ENCODE peak calls at places on chromosomes 6 and 20, in nine cellular contexts. S is A549, L is pancreas, A is left ventricle myocardium inferior, O is fibroblast of lung, R is foreskin fibroblast, B is cardiac fibroblast, Y is AG09309, U is stomach. G is an unnamed sample.

GRCh38 chr6:144528605-144529425 is 243.7 kb downstream of the UTRN start:
- DNase-seq in A (no peak), S (no peak), R (peak), B (peak), Y (no peak), L (no peak), O (no peak), U (no peak), G (no peak)

GRCh38 chr6:15658345-15658744 is 4.5 kb downstream of the DTNBP1 start:
- DNase-seq in L (no peak), A (no peak), R (no peak), B (no peak), U (no peak), S (no peak), Y (no peak), O (no peak), G (no peak)

GRCh38 chr6:40755749-40756452 is 168.7 kb upstream of the LRFN2 start:
- DNase-seq in L (no peak), B (no peak), U (no peak), O (no peak), S (no peak), A (no peak), R (no peak), Y (no peak), G (no peak)

GRCh38 chr6:35687658-35688604 is 784 bp downstream of the FKBP5 start:
- DNase-seq in U (peak), O (peak), R (peak), A (peak), B (peak), S (peak), Y (no peak), L (peak), G (no peak)

GRCh38 chr6:165658395-165659058 is 4.5 kb downstream of the PDE10A start:
- DNase-seq in L (no peak), A (no peak), O (no peak), B (no peak), Y (no peak), R (no peak), U (peak), S (no peak), G (no peak)

GRCh38 chr6:90249458-90249857 is 47.2 kb downstream of the BACH2 start:
- DNase-seq in B (no peak), U (no peak), R (no peak), A (no peak), O (no peak), Y (no peak), S (no peak), L (no peak), G (no peak)

GRCh38 chr20:33477386-33478234 is 12.3 kb upstream of the CBFA2T2 start:
- DNase-seq in L (no peak), S (no peak), O (no peak), A (no peak), Y (no peak), U (peak), R (no peak), B (no peak), G (no peak)

GRCh38 chr20:59903631-59904030 is 29.8 kb downstream of the SYCP2 start:
- DNase-seq in R (peak), B (no peak), L (no peak), O (peak), S (no peak), A (no peak), U (no peak), Y (no peak), G (no peak)

GRCh38 chr6:12414096-12414675 is 124.0 kb downstream of the EDN1 start:
- DNase-seq in B (no peak), R (no peak), A (no peak), L (no peak), O (no peak), Y (no peak), S (no peak), U (no peak), G (no peak)

GRCh38 chr20:62087632-62088031 is 22.0 kb upstream of the TAF4 start:
- DNase-seq in O (no peak), Y (no peak), B (no peak), U (no peak), A (no peak), R (no peak), L (no peak), S (no peak), G (no peak)

GRCh38 chr20:64041040-64041780 is 5.2 kb downstream of the C20orf204 start:
- DNase-seq in L (peak), S (no peak), R (peak), Y (no peak), B (no peak), U (no peak), O (no peak), A (no peak), G (no peak)

GRCh38 chr6:148218542-148219258 is 123.9 kb upstream of the SASH1 start:
- DNase-seq in A (peak), Y (no peak), L (no peak), R (peak), S (no peak), U (no peak), O (no peak), B (no peak), G (no peak)

GRCh38 chr6:2171728-2172127 is 73.7 kb downstream of the GMDS start:
- DNase-seq in A (no peak), S (no peak), O (no peak), U (no peak), L (no peak), Y (no peak), R (no peak), B (peak), G (no peak)

GRCh38 chr6:157650261-157650640 is 172.8 kb upstream of the SNX9 start:
- DNase-seq in B (no peak), L (peak), S (no peak), Y (no peak), O (no peak), U (no peak), R (no peak), A (peak), G (no peak)

GRCh38 chr20:37936041-37936440 is 33.1 kb downstream of the VSTM2L start:
- DNase-seq in L (peak), A (no peak), B (no peak), Y (no peak), S (no peak), R (no peak), O (no peak), U (no peak), G (no peak)

GRCh38 chr6:88982720-88983119 is 19.3 kb upstream of the RNGTT start:
- DNase-seq in U (peak), L (no peak), R (peak), S (peak), O (peak), B (peak), Y (peak), A (no peak), G (peak)

GRCh38 chr6:26233608-26234420 is 131.2 kb upstream of the BTN3A2 start:
- DNase-seq in U (peak), L (peak), O (peak), B (peak), R (peak), A (no peak), Y (no peak), S (no peak), G (no peak)

GRCh38 chr6:8180327-8181161 is 78.2 kb upstream of the EEF1E1 start:
- DNase-seq in A (no peak), R (peak), O (peak), U (no peak), L (no peak), S (no peak), B (peak), Y (peak), G (peak)

GRCh38 chr20:58889334-58890072 is 37.0 kb downstream of the GNAS start:
- DNase-seq in O (peak), B (no peak), L (peak), S (no peak), A (no peak), Y (no peak), U (no peak), R (peak), G (no peak)

GRCh38 chr6:122717350-122717749 is 62.2 kb upstream of the FABP7 start:
- DNase-seq in U (no peak), A (no peak), O (peak), Y (no peak), B (peak), R (peak), L (no peak), S (no peak), G (no peak)

GRCh38 chr20:45037050-45037449 is 63.9 kb downstream of the KCNS1 start:
- DNase-seq in Y (no peak), L (no peak), A (no peak), U (peak), S (no peak), R (peak), B (peak), O (peak), G (no peak)

GRCh38 chr20:23889775-23890187 is 10.2 kb upstream of the CST5 start:
- DNase-seq in Y (peak), U (peak), S (peak), R (peak), O (peak), A (peak), B (peak), L (no peak), G (no peak)

GRCh38 chr20:35947489-35947888 is 6.8 kb downstream of the SCAND1 start:
- DNase-seq in R (peak), Y (no peak), U (no peak), L (no peak), B (peak), O (peak), S (peak), A (no peak), G (no peak)

GRCh38 chr6:121896363-121896762 is 460.9 kb downstream of the GJA1 start:
- DNase-seq in L (no peak), B (no peak), U (no peak), R (no peak), A (no peak), Y (no peak), S (no peak), O (no peak), G (no peak)

GRCh38 chr6:157773248-157773773 is 49.7 kb upstream of the SNX9 start:
- DNase-seq in L (no peak), A (no peak), R (peak), O (peak), U (no peak), Y (no peak), S (no peak), B (no peak), G (no peak)

DNA sequence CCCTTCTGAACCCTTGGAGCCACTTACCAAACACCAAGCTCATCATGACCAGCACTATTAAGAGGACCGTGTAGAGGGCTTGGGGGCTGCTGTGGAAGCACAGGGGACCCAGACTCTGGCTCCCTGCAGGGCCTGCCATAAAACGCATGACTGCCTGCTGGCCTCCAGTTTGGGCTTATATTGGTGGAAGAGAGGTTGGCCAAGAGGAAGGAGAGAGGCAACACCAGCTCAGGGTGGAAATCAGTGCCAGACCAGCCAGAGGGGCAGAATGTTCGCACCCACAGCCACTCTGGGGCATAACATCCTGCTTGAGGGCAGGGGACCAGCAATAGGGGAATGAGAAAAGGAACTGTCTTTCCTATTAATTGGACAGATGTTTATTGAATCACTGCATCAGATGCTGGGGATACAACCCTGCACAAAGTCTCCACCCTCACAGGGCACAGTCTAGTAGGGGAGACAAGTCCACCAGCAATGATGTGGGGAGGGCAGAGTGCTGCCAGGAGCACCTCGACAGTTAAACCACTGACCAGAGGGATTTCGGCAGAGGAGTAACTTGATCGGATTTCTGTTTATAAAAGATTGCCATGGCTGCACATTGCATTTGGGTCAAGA is 534 bp downstream of the LY6G5C start:
- DNase-seq in B (no peak), A (no peak), U (no peak), Y (no peak), R (no peak), L (no peak), S (no peak), O (no peak), G (no peak)
- H3K4me3 ChIP-seq in B (no peak), A (peak), U (peak), Y (no peak), R (peak), L (peak), S (no peak), O (no peak), G (peak)

GRCh38 chr6:79584332-79584731 is 46.8 kb upstream of the SH3BGRL2 start:
- DNase-seq in L (no peak), U (no peak), S (no peak), A (no peak), B (no peak), Y (no peak), R (no peak), O (no peak), G (no peak)

GRCh38 chr6:79589701-79590100 is 41.4 kb upstream of the SH3BGRL2 start:
- DNase-seq in B (no peak), S (no peak), Y (no peak), L (no peak), U (no peak), A (no peak), O (no peak), R (no peak), G (no peak)

GRCh38 chr6:79586548-79586947 is 44.6 kb upstream of the SH3BGRL2 start:
- DNase-seq in B (peak), Y (no peak), A (no peak), L (no peak), S (peak), R (peak), U (no peak), O (peak), G (no peak)
- TF ChIP-seq CTCF in B (peak), Y (peak), A (peak), L (peak), S (no peak), R (peak), U (peak), O (peak), G (peak)

DNA sequence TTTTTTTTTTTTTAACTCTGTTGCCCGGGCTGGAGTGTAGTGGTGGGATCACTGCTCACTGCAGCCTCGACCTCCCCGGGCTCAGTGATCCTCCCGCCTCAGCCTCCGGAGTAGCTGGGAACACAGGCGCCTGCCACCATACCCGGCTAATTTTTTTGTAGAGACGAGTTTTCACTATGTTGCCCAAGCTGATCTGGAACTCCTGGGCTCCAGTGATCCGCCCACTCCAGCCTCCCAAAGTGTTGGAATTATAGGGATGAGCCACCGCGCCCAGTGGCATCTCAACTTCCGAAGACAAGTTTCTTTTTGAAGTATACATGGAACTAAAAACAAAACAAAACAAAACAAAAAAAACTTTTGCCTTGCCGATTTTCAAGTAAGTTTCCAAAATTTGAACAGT is 66.6 kb upstream of the ZNF184 start:
- DNase-seq in S (no peak), L (no peak), R (no peak), O (no peak), B (no peak), A (no peak), U (no peak), Y (no peak), G (no peak)
- H3K4me3 ChIP-seq in S (peak), L (no peak), R (no peak), O (no peak), B (no peak), A (no peak), U (no peak), Y (no peak), G (no peak)

DNA sequence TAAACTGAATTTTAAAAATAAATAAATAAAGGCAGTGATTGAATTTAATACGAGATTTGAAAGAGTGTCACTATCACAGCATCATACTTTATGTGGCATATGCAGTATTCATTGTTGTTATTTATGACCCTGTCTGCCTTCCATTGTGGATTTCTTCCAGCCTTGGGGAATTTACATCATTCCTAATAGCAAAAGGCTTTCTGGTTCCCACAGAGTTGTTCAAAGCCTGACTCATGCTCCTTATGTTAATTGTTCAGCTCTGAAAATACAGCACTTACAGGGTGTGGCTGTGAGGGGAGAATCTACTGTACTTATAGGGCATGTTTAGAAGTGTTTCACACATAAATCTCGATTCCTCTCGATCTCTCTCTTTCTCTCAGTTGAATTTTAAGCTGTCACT is 54.4 kb downstream of the JAG1 start:
- DNase-seq in A (no peak), Y (peak), L (no peak), B (peak), R (peak), O (peak), U (no peak), S (no peak), G (peak)
- TF ChIP-seq CTCF in A (no peak), Y (no peak), L (no peak), B (no peak), R (no peak), O (no peak), U (no peak), S (no peak), G (no peak)

DNA sequence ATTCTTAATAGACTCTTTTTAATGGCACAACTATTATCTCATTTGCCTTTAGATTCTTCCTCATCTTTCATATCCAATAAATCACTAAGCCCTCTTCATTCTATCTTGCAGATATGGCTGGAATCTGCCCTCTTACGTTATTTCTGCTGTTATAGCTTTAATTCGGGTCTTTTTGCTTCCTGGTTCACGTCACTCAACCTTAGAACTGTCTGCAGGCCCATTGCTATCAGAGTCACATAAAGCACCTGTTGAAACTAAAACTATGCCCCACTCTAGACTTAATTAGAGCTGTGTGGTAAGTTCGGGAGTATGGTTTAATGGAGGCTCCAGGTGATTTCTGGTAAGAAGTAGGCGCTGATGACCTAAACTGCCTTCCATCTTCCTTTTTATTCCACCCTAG is 988 bp downstream of the QRSL1 start:
- DNase-seq in O (no peak), A (no peak), L (no peak), B (no peak), R (no peak), U (no peak), Y (no peak), S (no peak), G (no peak)
- H3K4me3 ChIP-seq in O (peak), A (peak), L (peak), B (peak), R (peak), U (peak), Y (peak), S (peak), G (peak)

DNA sequence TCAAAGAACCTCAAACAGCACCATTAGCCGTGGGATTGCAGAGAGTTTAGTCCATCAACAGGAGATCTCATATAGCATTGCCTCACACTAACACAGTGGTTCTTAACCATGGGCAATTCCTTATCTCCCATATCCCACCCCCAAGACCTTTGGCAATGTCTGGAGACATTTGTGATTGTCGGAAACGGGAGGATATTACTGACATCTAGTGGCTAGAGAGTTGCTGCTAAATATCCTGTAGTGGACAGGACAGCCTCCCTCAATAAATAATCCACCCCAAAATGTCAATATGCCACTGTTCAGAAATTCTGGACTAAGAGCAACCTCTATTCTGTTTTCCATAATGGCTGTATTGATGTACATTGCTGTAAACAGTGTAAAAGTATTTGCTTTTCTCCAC is 210.1 kb upstream of the CCN2 start:
- DNase-seq in A (no peak), S (peak), O (peak), L (no peak), B (peak), U (no peak), Y (no peak), R (peak), G (no peak)
- TF ChIP-seq CTCF in A (peak), S (peak), O (peak), L (peak), B (peak), U (peak), Y (peak), R (peak), G (peak)

GRCh38 chr6:38753707-38754106 is 38.6 kb downstream of the DNAH8 start:
- DNase-seq in O (no peak), R (no peak), S (no peak), Y (no peak), U (no peak), B (no peak), L (no peak), A (no peak), G (no peak)

GRCh38 chr6:38755874-38756273 is 40.8 kb downstream of the DNAH8 start:
- DNase-seq in B (no peak), O (no peak), Y (no peak), A (no peak), U (no peak), R (no peak), S (no peak), L (no peak), G (no peak)

GRCh38 chr6:38755207-38755606 is 40.1 kb downstream of the DNAH8 start:
- DNase-seq in S (no peak), L (no peak), U (no peak), R (no peak), B (no peak), Y (no peak), O (no peak), A (no peak), G (no peak)

GRCh38 chr6:38749473-38749872 is 34.4 kb downstream of the DNAH8 start:
- DNase-seq in Y (no peak), A (no peak), O (no peak), R (no peak), S (no peak), B (no peak), L (no peak), U (no peak), G (no peak)

DNA sequence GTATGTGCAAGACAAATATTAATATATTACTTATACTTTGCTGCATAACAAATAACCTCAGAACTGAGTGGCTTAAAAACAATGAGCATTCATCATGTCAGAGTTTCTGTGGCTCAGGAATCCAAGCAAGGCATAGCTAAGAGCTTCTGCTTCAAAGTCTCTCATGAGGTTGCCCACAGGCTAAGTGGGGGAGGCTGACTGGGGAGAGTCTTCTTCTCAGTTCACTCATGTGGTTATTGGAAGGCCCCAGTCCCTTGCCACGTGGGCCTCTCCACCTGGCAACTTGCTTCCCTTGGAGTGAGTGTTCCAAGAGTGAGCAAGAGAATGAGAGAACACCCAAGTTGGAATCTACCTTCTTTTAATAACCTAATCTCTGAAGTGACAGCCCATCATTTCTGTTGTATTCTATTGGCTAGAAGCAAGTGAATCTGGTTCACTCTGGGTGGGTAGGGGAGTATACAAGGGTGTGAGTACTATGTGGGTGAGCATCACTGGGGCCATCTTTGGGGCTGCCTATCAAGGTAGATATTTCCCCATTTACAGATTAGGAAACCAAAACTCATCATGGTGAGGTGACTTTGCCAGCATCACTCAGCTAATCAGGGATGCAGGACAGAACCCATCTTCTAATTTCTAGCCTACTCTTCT is 36.0 kb downstream of the DNAH8 start:
- DNase-seq in R (no peak), S (no peak), Y (no peak), A (no peak), O (no peak), L (no peak), U (no peak), B (no peak), G (no peak)
- H3K4me3 ChIP-seq in R (no peak), S (no peak), Y (no peak), A (no peak), O (no peak), L (no peak), U (no peak), B (no peak), G (no peak)